ENCODE peak calls at places on chromosomes 13 and 19, in nine cellular contexts. W, M, C, U, B, S, X, V and E are unnamed samples.
A peak's percentile ranks its signal among the peaks of the same experiment; 100 is the strongest.

GRCh38 chr13:36548129-36548528 is 115.8 kb downstream of the CCNA1 start:
- DNase-seq in W (no peak), M (no peak), C (no peak), U (no peak), B (no peak), S (no peak), X (no peak), V (no peak), E (no peak)

GRCh38 chr19:49936549-49936948 is 7.2 kb upstream of the NUP62 start:
- DNase-seq in W (no peak), M (no peak), C (no peak), U (no peak), B (no peak), S (no peak), X (no peak), V (no peak), E (no peak)

GRCh38 chr13:80830431-80830830 is 489.5 kb upstream of the SPRY2 start:
- DNase-seq in W (no peak), M (no peak), C (no peak), U (no peak), B (no peak), S (no peak), X (no peak), V (no peak), E (no peak)

GRCh38 chr19:18494267-18494607 is 27.6 kb downstream of the ELL start:
- DNase-seq in W (no peak), M (no peak), C (no peak), U (no peak), B (no peak), S (no peak), X (no peak), V (no peak), E (no peak)

GRCh38 chr19:57708641-57709354 is at the start of gene ZNF154:
- DNase-seq in W (peak; percentile 89), M (peak; percentile 67), C (no peak), U (peak; percentile 61), B (no peak), S (peak; percentile 92), X (peak; percentile 18), V (no peak), E (no peak)

GRCh38 chr13:50224534-50224933 is 209.3 kb downstream of the KCNRG start:
- DNase-seq in W (no peak), M (no peak), C (no peak), U (no peak), B (no peak), S (no peak), X (no peak), V (no peak), E (no peak)

GRCh38 chr13:80309926-80310325 is 31.0 kb downstream of the SPRY2 start:
- DNase-seq in W (no peak), M (no peak), C (no peak), U (no peak), B (no peak), S (no peak), X (no peak), V (no peak), E (no peak)

GRCh38 chr19:18895038-18895827 is 725 bp downstream of the CERS1 start:
- DNase-seq in W (peak; percentile 74), M (peak; percentile 77), C (peak; percentile 68), U (peak; percentile 85), B (peak; percentile 22), S (peak; percentile 91), X (no peak), V (peak; percentile 100), E (peak; percentile 45)

GRCh38 chr19:51598159-51598915 is 27.3 kb downstream of the ZNF175 start:
- DNase-seq in W (no peak), M (no peak), C (no peak), U (no peak), B (no peak), S (no peak), X (no peak), V (no peak), E (no peak)

GRCh38 chr19:48405850-48406249 is 12.4 kb downstream of the GRIN2D start:
- DNase-seq in W (no peak), M (no peak), C (no peak), U (no peak), B (no peak), S (no peak), X (no peak), V (no peak), E (no peak)

GRCh38 chr13:36431204-36432105 is 840 bp upstream of the CCNA1 start:
- DNase-seq in W (no peak), M (no peak), C (no peak), U (no peak), B (no peak), S (peak; percentile 42), X (no peak), V (no peak), E (no peak)

GRCh38 chr13:25633108-25633507 is 261.3 kb downstream of the ATP8A2 start:
- DNase-seq in W (no peak), M (no peak), C (no peak), U (no peak), B (no peak), S (no peak), X (no peak), V (no peak), E (no peak)

GRCh38 chr13:82627183-82627582 is 1255.1 kb downstream of the SLITRK1 start:
- DNase-seq in W (no peak), M (no peak), C (no peak), U (no peak), B (peak; percentile 74), S (no peak), X (no peak), V (no peak), E (no peak)

GRCh38 chr19:16374436-16374835 is 49.8 kb downstream of the KLF2 start:
- DNase-seq in W (no peak), M (peak; percentile 19), C (no peak), U (peak; percentile 36), B (no peak), S (no peak), X (no peak), V (no peak), E (no peak)

GRCh38 chr19:47507924-47508553 is 6.8 kb downstream of the NAPA start:
- DNase-seq in W (no peak), M (no peak), C (no peak), U (no peak), B (no peak), S (no peak), X (no peak), V (no peak), E (no peak)

GRCh38 chr19:41845001-41845050 is at the start of gene DMRTC2:
- DNase-seq in W (no peak), M (no peak), C (no peak), U (no peak), B (no peak), S (no peak), X (no peak), V (no peak), E (no peak)

GRCh38 chr13:80465321-80465720 is 124.4 kb upstream of the SPRY2 start:
- DNase-seq in W (no peak), M (no peak), C (no peak), U (no peak), B (no peak), S (no peak), X (no peak), V (no peak), E (no peak)